ENCODE peak calls at places on chromosome 14, in five cellular contexts. A, Q, T, Z and W are unnamed samples.

GRCh38 chr14:72706485-72706884 is 187.4 kb downstream of the DPF3 start:
- DNase-seq in A (no peak), Z (no peak), T (no peak), Q (no peak), W (no peak)

GRCh38 chr14:76371066-76371465 is 4.9 kb upstream of the ESRRB start:
- DNase-seq in Z (no peak), A (no peak), Q (no peak), T (no peak), W (no peak)

GRCh38 chr14:67444395-67444794 is 32.4 kb upstream of the PLEK2 start:
- DNase-seq in Q (no peak), T (no peak), Z (no peak), A (no peak), W (no peak)

GRCh38 chr14:105852378-105853088 is 326.1 kb downstream of the TMEM121 start:
- DNase-seq in Z (no peak), A (no peak), Q (no peak), T (no peak), W (no peak)

GRCh38 chr14:103385994-103386491 is 828 bp downstream of the MARK3 start:
- DNase-seq in T (peak), Z (no peak), A (no peak), Q (no peak), W (no peak)

GRCh38 chr14:68734231-68734732 is 58.6 kb downstream of the ZFP36L1 start:
- DNase-seq in T (peak), Z (no peak), Q (no peak), A (no peak), W (no peak)

GRCh38 chr14:91570021-91570420 is 59.9 kb upstream of the PPP4R3A start:
- DNase-seq in Z (no peak), Q (no peak), T (no peak), A (no peak), W (no peak)

GRCh38 chr14:93744176-93744575 is 44.1 kb downstream of the PRIMA1 start:
- DNase-seq in Z (no peak), A (no peak), Q (no peak), T (no peak), W (no peak)

GRCh38 chr14:101090976-101091375 is 187.5 kb upstream of the RTL1 start:
- DNase-seq in Z (no peak), T (no peak), A (no peak), Q (no peak), W (no peak)